ENCODE peak calls at places on chromosomes 13 and 19, in nine cellular contexts. One of them, this sample, is unnamed. For H3K27me3, the result is how much of the 10 kb centered on the place peaks cover.

GRCh38 chr13:44378277-44378676 is 4.7 kb downstream of the SERP2 start:
- DNase-seq in heart right ventricle: no peak
- DNase-seq in uterus: no peak
- DNase-seq in psoas muscle: no peak
- DNase-seq in brain microvascular endothelial cell: no peak
- DNase-seq in small intestine: no peak
- DNase-seq in adrenal gland: no peak
- DNase-seq in lung: no peak
- DNase-seq in mammary epithelial cell: no peak
- DNase-seq in this sample: no peak

GRCh38 chr19:51948979-51949378 is 21.7 kb downstream of the ZNF613 start:
- DNase-seq in heart right ventricle: peak
- DNase-seq in uterus: no peak
- DNase-seq in psoas muscle: no peak
- DNase-seq in brain microvascular endothelial cell: peak
- DNase-seq in small intestine: no peak
- DNase-seq in adrenal gland: no peak
- DNase-seq in lung: no peak
- DNase-seq in mammary epithelial cell: no peak
- DNase-seq in this sample: peak

GRCh38 chr19:1513492-1514294 is 874 bp upstream of the ADAMTSL5 start:
- DNase-seq in heart right ventricle: no peak
- DNase-seq in uterus: peak
- DNase-seq in psoas muscle: peak
- DNase-seq in brain microvascular endothelial cell: no peak
- DNase-seq in small intestine: peak
- DNase-seq in adrenal gland: peak
- DNase-seq in lung: peak
- DNase-seq in mammary epithelial cell: peak
- DNase-seq in this sample: no peak

GRCh38 chr13:51826606-51827005 is 18.4 kb downstream of the TMEM272 start:
- DNase-seq in heart right ventricle: peak
- DNase-seq in uterus: peak
- DNase-seq in psoas muscle: no peak
- DNase-seq in brain microvascular endothelial cell: no peak
- DNase-seq in small intestine: no peak
- DNase-seq in adrenal gland: peak
- DNase-seq in lung: no peak
- DNase-seq in mammary epithelial cell: peak
- DNase-seq in this sample: no peak

GRCh38 chr13:64912141-64912540 is 2318.0 kb downstream of the PCDH9 start:
- DNase-seq in heart right ventricle: no peak
- DNase-seq in uterus: no peak
- DNase-seq in psoas muscle: no peak
- DNase-seq in brain microvascular endothelial cell: peak
- DNase-seq in small intestine: no peak
- DNase-seq in adrenal gland: no peak
- DNase-seq in lung: no peak
- DNase-seq in mammary epithelial cell: peak
- DNase-seq in this sample: no peak

GRCh38 chr13:96388598-96388997 is 298.7 kb downstream of the HS6ST3 start:
- DNase-seq in heart right ventricle: no peak
- DNase-seq in uterus: no peak
- DNase-seq in psoas muscle: no peak
- DNase-seq in brain microvascular endothelial cell: no peak
- DNase-seq in small intestine: no peak
- DNase-seq in adrenal gland: no peak
- DNase-seq in lung: no peak
- DNase-seq in mammary epithelial cell: no peak
- DNase-seq in this sample: no peak

GRCh38 chr19:12884926-12885748 is 1.9 kb downstream of the KLF1 start:
- DNase-seq in heart right ventricle: peak
- DNase-seq in uterus: no peak
- DNase-seq in psoas muscle: peak
- DNase-seq in brain microvascular endothelial cell: peak
- DNase-seq in small intestine: peak
- DNase-seq in adrenal gland: peak
- DNase-seq in lung: peak
- DNase-seq in mammary epithelial cell: peak
- DNase-seq in this sample: peak

GRCh38 chr19:15455996-15456395 is 6.2 kb upstream of the WIZ start:
- DNase-seq in heart right ventricle: no peak
- DNase-seq in uterus: no peak
- DNase-seq in psoas muscle: no peak
- DNase-seq in brain microvascular endothelial cell: no peak
- DNase-seq in small intestine: no peak
- DNase-seq in adrenal gland: peak
- DNase-seq in lung: no peak
- DNase-seq in mammary epithelial cell: no peak
- DNase-seq in this sample: no peak

GRCh38 chr13:24742986-24743385 is 21.0 kb upstream of the RNF17 start:
- DNase-seq in heart right ventricle: no peak
- DNase-seq in uterus: no peak
- DNase-seq in psoas muscle: no peak
- DNase-seq in brain microvascular endothelial cell: no peak
- DNase-seq in small intestine: no peak
- DNase-seq in adrenal gland: no peak
- DNase-seq in lung: no peak
- DNase-seq in mammary epithelial cell: no peak
- DNase-seq in this sample: no peak

GRCh38 chr13:24745516-24745860 is 18.5 kb upstream of the RNF17 start:
- DNase-seq in heart right ventricle: no peak
- DNase-seq in uterus: no peak
- DNase-seq in psoas muscle: no peak
- DNase-seq in brain microvascular endothelial cell: no peak
- DNase-seq in small intestine: no peak
- DNase-seq in adrenal gland: no peak
- DNase-seq in lung: no peak
- DNase-seq in mammary epithelial cell: no peak
- DNase-seq in this sample: no peak

GRCh38 chr13:24742294-24742693 is 21.7 kb upstream of the RNF17 start:
- DNase-seq in heart right ventricle: no peak
- DNase-seq in uterus: no peak
- DNase-seq in psoas muscle: no peak
- DNase-seq in brain microvascular endothelial cell: no peak
- DNase-seq in small intestine: no peak
- DNase-seq in adrenal gland: no peak
- DNase-seq in lung: no peak
- DNase-seq in mammary epithelial cell: peak
- DNase-seq in this sample: no peak

GRCh38 chr13:24745861-24746617 is 17.9 kb upstream of the RNF17 start:
- DNase-seq in heart right ventricle: no peak
- DNase-seq in uterus: no peak
- DNase-seq in psoas muscle: no peak
- DNase-seq in brain microvascular endothelial cell: no peak
- DNase-seq in small intestine: no peak
- DNase-seq in adrenal gland: no peak
- DNase-seq in lung: no peak
- DNase-seq in mammary epithelial cell: peak
- DNase-seq in this sample: no peak

DNA sequence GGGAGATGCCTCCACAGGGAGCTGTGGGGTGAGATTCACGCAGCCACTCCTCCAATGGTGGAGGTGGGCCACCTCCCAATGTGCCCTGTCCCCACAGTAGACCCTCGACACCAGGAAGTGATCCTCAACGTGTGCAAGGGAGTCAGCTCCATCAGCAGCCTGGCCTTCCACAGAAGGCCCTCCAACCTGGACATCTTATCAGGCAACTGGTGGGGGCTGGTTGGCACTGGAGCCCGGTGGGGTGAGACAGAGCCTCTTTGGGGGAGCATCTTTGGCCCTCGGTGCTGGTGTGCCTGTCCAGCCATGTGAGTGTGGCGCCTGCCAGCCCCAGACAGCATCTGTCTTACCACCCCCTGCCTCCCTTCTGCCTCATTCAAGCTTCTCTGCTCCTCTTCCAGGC is 19.7 kb upstream of the RNF17 start:
- DNase-seq in heart right ventricle: no peak
- DNase-seq in uterus: no peak
- DNase-seq in psoas muscle: no peak
- DNase-seq in brain microvascular endothelial cell: no peak
- DNase-seq in small intestine: no peak
- DNase-seq in adrenal gland: no peak
- DNase-seq in lung: no peak
- DNase-seq in mammary epithelial cell: no peak
- DNase-seq in this sample: no peak
- H3K27me3 ChIP-seq in heart right ventricle: half or more
- H3K27me3 ChIP-seq in uterus: under half
- H3K27me3 ChIP-seq in psoas muscle: under half
- H3K27me3 ChIP-seq in brain microvascular endothelial cell: under half
- H3K27me3 ChIP-seq in small intestine: under half
- H3K27me3 ChIP-seq in adrenal gland: under half
- H3K27me3 ChIP-seq in lung: under half
- H3K27me3 ChIP-seq in mammary epithelial cell: under half
- H3K27me3 ChIP-seq in this sample: under half

DNA sequence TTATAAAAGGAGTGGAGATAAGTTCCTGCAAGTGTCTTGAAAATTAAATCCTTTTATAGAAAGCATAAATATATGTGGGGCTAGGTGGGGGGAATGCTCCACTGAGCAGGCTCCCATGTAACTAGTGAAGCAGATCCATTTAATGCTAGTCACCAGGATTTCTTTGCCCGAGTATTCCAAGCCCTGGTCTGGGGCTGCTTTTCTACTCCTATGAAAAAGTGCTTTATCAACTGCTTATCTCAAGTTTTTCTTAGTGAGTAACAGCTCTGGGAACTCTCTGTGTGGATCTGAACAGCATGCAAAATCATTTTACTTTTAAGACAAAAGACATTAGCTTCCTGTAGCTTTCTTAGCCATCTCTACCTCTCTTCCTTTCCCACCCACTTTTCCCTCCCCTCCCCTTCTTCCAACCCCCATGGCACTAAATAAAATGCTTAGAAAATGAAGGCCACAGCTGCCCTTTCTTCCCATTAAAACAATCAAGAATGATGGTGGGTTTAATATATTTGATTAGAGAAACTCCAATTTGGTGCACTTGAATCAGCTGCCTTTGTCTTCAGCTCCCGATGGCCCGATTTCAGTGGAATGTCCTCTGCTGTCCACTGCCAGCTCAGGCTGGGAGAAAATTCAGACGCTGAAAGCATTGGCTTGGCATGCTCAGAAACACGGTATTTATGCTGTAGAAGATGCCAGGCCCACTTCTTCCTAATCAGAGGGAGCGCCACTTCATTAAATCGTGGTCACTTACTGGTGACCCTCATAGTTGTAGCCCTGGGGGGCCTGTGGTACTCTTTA is 475.1 kb downstream of the FOXO1 start:
- DNase-seq in heart right ventricle: no peak
- DNase-seq in uterus: no peak
- DNase-seq in psoas muscle: no peak
- DNase-seq in brain microvascular endothelial cell: peak
- DNase-seq in small intestine: no peak
- DNase-seq in adrenal gland: no peak
- DNase-seq in lung: no peak
- DNase-seq in mammary epithelial cell: no peak
- DNase-seq in this sample: peak
- H3K27ac ChIP-seq in heart right ventricle: peak
- H3K27ac ChIP-seq in uterus: peak
- H3K27ac ChIP-seq in psoas muscle: peak
- H3K27ac ChIP-seq in brain microvascular endothelial cell: peak
- H3K27ac ChIP-seq in small intestine: peak
- H3K27ac ChIP-seq in adrenal gland: no peak
- H3K27ac ChIP-seq in lung: peak
- H3K27ac ChIP-seq in mammary epithelial cell: peak
- H3K27ac ChIP-seq in this sample: peak

GRCh38 chr19:409515-410242 is 732 bp upstream of the C2CD4C start:
- DNase-seq in heart right ventricle: no peak
- DNase-seq in uterus: no peak
- DNase-seq in psoas muscle: no peak
- DNase-seq in brain microvascular endothelial cell: no peak
- DNase-seq in small intestine: no peak
- DNase-seq in adrenal gland: no peak
- DNase-seq in lung: no peak
- DNase-seq in mammary epithelial cell: no peak
- DNase-seq in this sample: no peak

GRCh38 chr19:410243-410781 is 1.4 kb upstream of the C2CD4C start:
- DNase-seq in heart right ventricle: no peak
- DNase-seq in uterus: no peak
- DNase-seq in psoas muscle: no peak
- DNase-seq in brain microvascular endothelial cell: no peak
- DNase-seq in small intestine: no peak
- DNase-seq in adrenal gland: no peak
- DNase-seq in lung: no peak
- DNase-seq in mammary epithelial cell: no peak
- DNase-seq in this sample: peak

GRCh38 chr19:407501-408440 is 1.2 kb downstream of the C2CD4C start:
- DNase-seq in heart right ventricle: no peak
- DNase-seq in uterus: no peak
- DNase-seq in psoas muscle: no peak
- DNase-seq in brain microvascular endothelial cell: no peak
- DNase-seq in small intestine: no peak
- DNase-seq in adrenal gland: no peak
- DNase-seq in lung: no peak
- DNase-seq in mammary epithelial cell: no peak
- DNase-seq in this sample: no peak

GRCh38 chr19:408441-409005 is 424 bp downstream of the C2CD4C start:
- DNase-seq in heart right ventricle: no peak
- DNase-seq in uterus: no peak
- DNase-seq in psoas muscle: no peak
- DNase-seq in brain microvascular endothelial cell: no peak
- DNase-seq in small intestine: no peak
- DNase-seq in adrenal gland: no peak
- DNase-seq in lung: no peak
- DNase-seq in mammary epithelial cell: no peak
- DNase-seq in this sample: peak

DNA sequence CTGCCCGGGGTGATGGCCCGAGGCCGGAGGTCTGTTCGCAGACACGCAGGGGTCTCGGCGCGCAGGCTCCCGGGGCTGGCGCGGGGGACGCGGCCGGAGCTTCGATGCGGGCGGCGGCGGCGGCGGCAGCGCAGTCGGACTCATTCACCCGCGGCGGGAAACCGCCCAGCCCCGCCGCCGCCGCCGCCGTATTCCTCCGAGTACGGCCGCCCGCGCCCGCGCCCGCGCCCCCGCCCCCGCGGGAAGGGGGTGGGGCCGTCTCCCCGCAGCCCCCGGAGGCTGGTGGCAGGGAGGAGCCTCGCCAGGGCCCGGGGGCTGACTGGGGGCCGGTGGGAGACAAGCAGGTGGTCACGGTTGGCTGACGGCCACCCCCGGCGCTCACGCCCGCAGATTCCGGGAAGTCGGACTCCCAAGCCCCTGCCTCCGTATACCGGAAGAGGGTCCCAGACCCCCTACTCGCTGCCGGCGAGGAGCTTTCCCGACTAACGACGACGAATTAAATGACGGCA is at the start of gene C2CD4C:
- DNase-seq in heart right ventricle: no peak
- DNase-seq in uterus: no peak
- DNase-seq in psoas muscle: no peak
- DNase-seq in brain microvascular endothelial cell: no peak
- DNase-seq in small intestine: no peak
- DNase-seq in adrenal gland: no peak
- DNase-seq in lung: no peak
- DNase-seq in mammary epithelial cell: no peak
- DNase-seq in this sample: peak
- H3K27me3 ChIP-seq in heart right ventricle: half or more
- H3K27me3 ChIP-seq in uterus: under half
- H3K27me3 ChIP-seq in psoas muscle: under half
- H3K27me3 ChIP-seq in brain microvascular endothelial cell: under half
- H3K27me3 ChIP-seq in small intestine: under half
- H3K27me3 ChIP-seq in adrenal gland: under half
- H3K27me3 ChIP-seq in lung: under half
- H3K27me3 ChIP-seq in mammary epithelial cell: under half
- H3K27me3 ChIP-seq in this sample: under half

DNA sequence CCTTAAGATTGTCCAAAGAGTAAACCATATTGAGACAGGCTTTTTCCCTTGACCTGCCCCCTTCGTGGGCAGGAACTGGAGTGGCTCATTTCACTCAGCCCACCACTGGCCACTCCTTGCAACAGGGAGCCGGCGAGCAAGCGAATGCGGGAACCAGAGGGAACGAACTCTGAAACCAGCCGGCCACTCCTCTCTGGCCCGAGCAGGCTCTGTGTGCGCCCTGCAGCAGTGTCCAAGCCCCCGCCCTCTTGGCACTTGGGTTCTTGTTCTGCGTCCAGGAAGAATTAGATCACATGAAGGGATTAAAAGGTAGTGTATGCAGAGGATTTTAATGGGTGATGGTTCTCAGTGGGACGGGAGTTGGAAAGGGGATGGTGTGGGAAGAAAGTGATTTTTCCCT is 1209.6 kb upstream of the PCDH20 start:
- DNase-seq in heart right ventricle: no peak
- DNase-seq in uterus: no peak
- DNase-seq in psoas muscle: no peak
- DNase-seq in brain microvascular endothelial cell: no peak
- DNase-seq in small intestine: no peak
- DNase-seq in adrenal gland: no peak
- DNase-seq in lung: no peak
- DNase-seq in mammary epithelial cell: no peak
- DNase-seq in this sample: no peak
- H3K27ac ChIP-seq in heart right ventricle: no peak
- H3K27ac ChIP-seq in uterus: no peak
- H3K27ac ChIP-seq in psoas muscle: no peak
- H3K27ac ChIP-seq in brain microvascular endothelial cell: no peak
- H3K27ac ChIP-seq in small intestine: no peak
- H3K27ac ChIP-seq in adrenal gland: no peak
- H3K27ac ChIP-seq in lung: no peak
- H3K27ac ChIP-seq in mammary epithelial cell: no peak
- H3K27ac ChIP-seq in this sample: no peak

This sample was measured in dorsolateral prefrontal cortex.